ENCODE peak calls at places on chromosome 20, in ten cellular contexts. G, V, Q, U, C, J, B, E, F and N are unnamed samples.

GRCh38 chr20:38357653-38358207 is 11.4 kb downstream of the LBP start:
- DNase-seq in G (peak), V (no peak), Q (no peak), U (no peak), C (no peak), J (no peak), B (no peak), E (no peak), F (no peak), N (no peak)

GRCh38 chr20:25547063-25547462 is 38.3 kb downstream of the NINL start:
- DNase-seq in G (no peak), V (no peak), Q (no peak), U (no peak), C (no peak), J (no peak), B (no peak), E (no peak), F (no peak), N (no peak)

GRCh38 chr20:46699651-46700359 is 9.6 kb upstream of the SLC2A10 start:
- DNase-seq in G (peak), V (no peak), Q (no peak), U (no peak), C (no peak), J (no peak), B (no peak), E (no peak), F (no peak), N (peak)

GRCh38 chr20:6501061-6501460 is 266.4 kb upstream of the BMP2 start:
- DNase-seq in G (peak), V (no peak), Q (no peak), U (no peak), C (no peak), J (no peak), B (no peak), E (no peak), F (no peak), N (peak)

GRCh38 chr20:49792611-49793010 is 20.0 kb upstream of the SLC9A8 start:
- DNase-seq in G (no peak), V (no peak), Q (no peak), U (no peak), C (no peak), J (no peak), B (no peak), E (no peak), F (no peak), N (no peak)

GRCh38 chr20:51665543-51666118 is 102.6 kb downstream of the ATP9A start:
- DNase-seq in G (peak), V (no peak), Q (no peak), U (no peak), C (no peak), J (no peak), B (no peak), E (no peak), F (no peak), N (no peak)

GRCh38 chr20:21237956-21238355 is 65.2 kb upstream of the XRN2 start:
- DNase-seq in G (peak), V (no peak), Q (no peak), U (no peak), C (no peak), J (no peak), B (no peak), E (no peak), F (no peak), N (no peak)

GRCh38 chr20:59751075-59751711 is 146.9 kb downstream of the PHACTR3 start:
- DNase-seq in G (peak), V (peak), Q (peak), U (peak), C (peak), J (peak), B (peak), E (no peak), F (no peak), N (peak)

GRCh38 chr20:31560094-31560899 is 44.8 kb upstream of the ID1 start:
- DNase-seq in G (peak), V (peak), Q (peak), U (peak), C (peak), J (peak), B (peak), E (peak), F (peak), N (peak)

GRCh38 chr20:36434383-36434782 is 106.9 kb upstream of the MYL9 start:
- DNase-seq in G (no peak), V (no peak), Q (no peak), U (no peak), C (no peak), J (no peak), B (no peak), E (no peak), F (no peak), N (no peak)

GRCh38 chr20:54284928-54285704 is 77.2 kb downstream of the PFDN4 start:
- DNase-seq in G (peak), V (no peak), Q (no peak), U (no peak), C (no peak), J (no peak), B (no peak), E (no peak), F (no peak), N (no peak)

GRCh38 chr20:9889270-9889981 is 50.5 kb upstream of the PAK5 start:
- DNase-seq in G (peak), V (no peak), Q (no peak), U (no peak), C (no peak), J (no peak), B (no peak), E (no peak), F (no peak), N (peak)

GRCh38 chr20:32282461-32282860 is 5.0 kb downstream of the KIF3B start:
- DNase-seq in G (no peak), V (no peak), Q (no peak), U (peak), C (peak), J (no peak), B (no peak), E (no peak), F (no peak), N (no peak)

GRCh38 chr20:14986026-14986655 is 648.7 kb upstream of the FLRT3 start:
- DNase-seq in G (peak), V (no peak), Q (peak), U (no peak), C (no peak), J (no peak), B (no peak), E (no peak), F (no peak), N (peak)

GRCh38 chr20:11454966-11455799 is 462.5 kb upstream of the BTBD3 start:
- DNase-seq in G (peak), V (no peak), Q (no peak), U (no peak), C (no peak), J (no peak), B (peak), E (no peak), F (no peak), N (no peak)